ENCODE peak calls at places on chromosomes 12 and 14, in nine cellular contexts. F, M, N, P, V, X, I, A and Z are unnamed samples.

GRCh38 chr12:27207626-27208413 is 36.3 kb upstream of the STK38L start:
- DNase-seq in A (no peak), M (no peak), I (no peak), P (no peak), F (peak), N (no peak), V (no peak), X (no peak), Z (no peak)

GRCh38 chr12:54879132-54879531 is 24.8 kb downstream of the MUCL1 start:
- DNase-seq in N (peak), M (no peak), X (peak), P (no peak), I (no peak), F (no peak), A (no peak), V (no peak), Z (no peak)

GRCh38 chr12:93154753-93155475 is 222.8 kb upstream of the NUDT4 start:
- DNase-seq in V (no peak), F (no peak), N (no peak), A (no peak), M (no peak), I (no peak), P (no peak), X (no peak), Z (no peak)

GRCh38 chr12:131592972-131593371 is 117.9 kb upstream of the SFSWAP start:
- DNase-seq in N (no peak), I (no peak), X (no peak), V (no peak), A (no peak), F (peak), P (no peak), M (no peak), Z (no peak)

GRCh38 chr14:90760591-90761316 is 55.5 kb downstream of the TTC7B start:
- DNase-seq in N (peak), M (peak), F (peak), A (peak), I (no peak), P (no peak), V (peak), X (no peak), Z (peak)

GRCh38 chr12:849192-849527 is 96.8 kb downstream of the WNK1 start:
- DNase-seq in N (no peak), M (no peak), A (no peak), I (no peak), F (no peak), V (no peak), X (no peak), P (no peak), Z (no peak)

GRCh38 chr14:75917322-75918251 is 64.2 kb downstream of the TGFB3 start:
- DNase-seq in M (no peak), I (no peak), V (no peak), F (no peak), P (no peak), X (no peak), N (no peak), A (no peak), Z (no peak)

GRCh38 chr14:102146423-102146822 is 6.7 kb downstream of the WDR20 start:
- DNase-seq in P (no peak), A (no peak), F (no peak), M (no peak), X (no peak), V (no peak), N (no peak), I (no peak), Z (no peak)

GRCh38 chr12:15001733-15002471 is 29.1 kb downstream of the PDE6H start:
- DNase-seq in A (no peak), X (no peak), N (peak), V (peak), F (no peak), M (peak), P (peak), I (no peak), Z (no peak)

GRCh38 chr14:24260780-24261157 is 2.2 kb downstream of the TGM1 start:
- DNase-seq in A (no peak), M (no peak), X (no peak), N (no peak), V (no peak), F (no peak), P (no peak), I (no peak), Z (no peak)

GRCh38 chr12:6280672-6281071 is 29.8 kb upstream of the PLEKHG6 start:
- DNase-seq in A (no peak), I (no peak), M (no peak), N (no peak), V (no peak), X (no peak), F (no peak), P (no peak), Z (no peak)

GRCh38 chr14:32472512-32473472 is 143.7 kb downstream of the AKAP6 start:
- DNase-seq in N (peak), F (no peak), A (no peak), P (no peak), V (no peak), X (no peak), I (peak), M (peak), Z (peak)

GRCh38 chr12:68565391-68565903 is 45.3 kb upstream of the RAP1B start:
- DNase-seq in V (no peak), X (peak), P (no peak), M (no peak), N (peak), A (no peak), F (no peak), I (no peak), Z (no peak)

GRCh38 chr14:70640938-70641547 is 673 bp upstream of the TTC9 start:
- DNase-seq in I (no peak), A (peak), N (peak), V (no peak), M (no peak), F (peak), P (no peak), X (no peak), Z (no peak)

GRCh38 chr14:61147898-61148549 is 133.1 kb downstream of the TMEM30B start:
- DNase-seq in I (no peak), N (peak), V (peak), M (peak), F (no peak), A (peak), P (no peak), X (no peak), Z (peak)

GRCh38 chr14:104184911-104185499 is 46.6 kb downstream of the KIF26A start:
- DNase-seq in V (no peak), X (no peak), F (no peak), M (no peak), N (no peak), A (peak), P (no peak), I (no peak), Z (no peak)

GRCh38 chr12:116784238-116784612 is 46.1 kb downstream of the RNFT2 start:
- DNase-seq in A (no peak), N (peak), I (no peak), F (no peak), V (no peak), M (no peak), X (no peak), P (no peak), Z (no peak)

GRCh38 chr14:81430284-81430683 is 30.2 kb upstream of the STON2 start:
- DNase-seq in F (no peak), X (no peak), A (no peak), N (no peak), I (no peak), V (no peak), P (no peak), M (no peak), Z (no peak)

GRCh38 chr14:75906680-75907280 is 75.0 kb downstream of the TGFB3 start:
- DNase-seq in X (no peak), I (no peak), A (no peak), P (no peak), M (peak), V (peak), N (peak), F (peak), Z (peak)

GRCh38 chr12:32444895-32445294 is 45.5 kb downstream of the FGD4 start:
- DNase-seq in M (no peak), X (no peak), P (no peak), V (no peak), A (peak), I (peak), F (no peak), N (peak), Z (peak)

GRCh38 chr14:20512139-20512905 is 7.0 kb downstream of the RNASE10 start:
- DNase-seq in F (no peak), M (no peak), A (no peak), X (no peak), N (peak), P (no peak), V (no peak), I (no peak), Z (no peak)